ENCODE peak calls at places on chromosomes 1 and 21, in four cellular contexts. N is Panc1; E is CD4-positive, alpha-beta T cell; D is lower lobe of right lung. H is an unnamed sample. For H3K9me3, the result is how much of the 10 kb centered on the place peaks cover.

GRCh38 chr1:57345916-57346315 is 77.9 kb downstream of the DAB1 start:
- DNase-seq in N (no peak), E (no peak), D (no peak), H (no peak)

GRCh38 chr1:18572022-18572920 is 58.4 kb upstream of the PAX7 start:
- DNase-seq in N (no peak), E (no peak), D (no peak), H (no peak)

GRCh38 chr1:154220970-154221814 is 437 bp downstream of the UBAP2L start:
- DNase-seq in N (no peak), E (peak), D (peak), H (peak)

GRCh38 chr1:230589951-230590350 is 52.3 kb upstream of the COG2 start:
- DNase-seq in N (no peak), E (no peak), D (no peak), H (no peak)

GRCh38 chr1:236677641-236678235 is 8.6 kb upstream of the ACTN2 start:
- DNase-seq in N (no peak), E (no peak), D (no peak), H (no peak)

GRCh38 chr21:36099000-36099399 is 29.2 kb downstream of the CBR1 start:
- DNase-seq in N (no peak), E (no peak), D (no peak), H (no peak)

GRCh38 chr1:8420318-8420717 is 102.4 kb downstream of the SLC45A1 start:
- DNase-seq in N (no peak), E (no peak), D (no peak), H (no peak)

GRCh38 chr1:58968360-58968952 is 184.6 kb upstream of the JUN start:
- DNase-seq in N (no peak), E (no peak), D (peak), H (peak)

GRCh38 chr1:221169447-221169889 is 290.2 kb downstream of the HLX start:
- DNase-seq in N (no peak), E (no peak), D (no peak), H (no peak)

GRCh38 chr1:241706257-241706656 is 54.2 kb downstream of the WDR64 start:
- DNase-seq in N (no peak), E (no peak), D (no peak), H (no peak)

GRCh38 chr1:17346046-17346789 is 25.8 kb upstream of the PADI6 start:
- DNase-seq in N (no peak), E (no peak), D (no peak), H (no peak)

GRCh38 chr1:84146375-84147032 is 2.4 kb downstream of the PRKACB start:
- DNase-seq in N (peak), E (no peak), D (no peak), H (no peak)

GRCh38 chr1:9294440-9294773 is 1.7 kb downstream of the SPSB1 start:
- DNase-seq in N (no peak), E (no peak), D (no peak), H (no peak)

GRCh38 chr1:3649342-3650247 is at the start of gene WRAP73:
- DNase-seq in N (peak), E (peak), D (peak), H (peak)
- TF ChIP-seq CTCF in N (no peak), E (no peak), D (peak), H (no peak)

DNA sequence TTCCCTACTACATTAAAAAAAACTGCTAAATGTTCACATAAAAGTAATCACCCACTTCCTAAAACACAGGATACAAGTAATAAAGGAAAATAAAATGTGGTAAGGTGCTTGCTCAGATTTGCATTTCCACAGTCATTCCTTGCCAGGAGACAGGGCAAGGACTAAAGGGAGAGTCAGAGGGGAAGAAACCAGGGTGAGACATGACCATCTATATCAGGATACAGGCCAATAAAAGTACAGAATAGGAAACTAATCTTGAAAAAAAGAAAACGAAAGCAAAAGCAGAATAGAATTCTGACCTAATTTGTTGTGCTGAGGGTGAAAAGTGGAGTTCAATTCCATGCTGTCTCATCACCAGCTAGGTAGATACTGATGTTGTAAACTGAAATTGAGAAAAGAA is 27.3 kb downstream of the JMJD4 start:
- DNase-seq in N (no peak), E (no peak), D (no peak), H (no peak)
- H3K9me3 ChIP-seq in N (under half), E (under half), D (under half), H (under half)

DNA sequence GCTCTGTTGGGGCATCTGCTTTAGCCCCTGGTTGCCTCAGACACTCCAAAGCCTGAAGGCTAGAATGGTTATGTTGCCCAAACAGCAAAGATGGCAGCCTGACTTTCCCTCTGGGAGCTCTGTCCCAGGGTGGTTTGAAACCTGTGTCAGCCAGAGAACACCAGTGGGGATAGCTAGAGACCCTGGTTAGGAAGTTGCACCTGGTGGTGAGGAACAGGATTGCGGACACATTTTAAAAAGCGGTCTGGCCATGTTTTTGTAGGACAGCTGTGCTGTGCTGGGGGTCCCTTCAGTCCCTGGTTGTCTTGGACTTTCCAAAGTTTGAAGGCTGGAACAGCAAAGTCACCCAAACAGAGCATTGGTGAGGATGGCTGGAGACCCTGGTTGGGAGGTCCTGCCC is 87.8 kb downstream of the DNM3 start:
- DNase-seq in N (no peak), E (no peak), D (no peak), H (no peak)
- TF ChIP-seq CTCF in N (no peak), E (no peak), D (no peak), H (peak)

DNA sequence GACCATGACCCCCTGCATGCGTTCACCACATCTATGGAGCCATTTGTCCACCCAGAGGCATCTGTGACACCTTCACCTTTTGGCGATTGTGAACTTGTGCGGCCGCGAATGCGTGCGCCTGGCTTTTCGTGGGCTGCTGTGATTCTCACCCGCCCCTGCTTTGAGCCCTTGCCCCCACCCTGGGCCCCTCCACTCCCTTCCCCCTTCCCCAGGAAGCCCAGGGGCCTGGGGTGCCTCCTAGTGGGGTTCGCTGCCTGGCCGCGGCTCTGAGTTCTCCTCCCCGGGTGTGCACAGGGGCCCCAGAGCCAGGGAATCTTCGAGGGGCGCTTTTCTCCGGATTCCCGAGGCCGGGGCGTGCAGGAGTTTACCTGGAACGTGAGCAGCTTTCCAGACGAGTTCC is 97.9 kb upstream of the ACTRT2 start:
- DNase-seq in N (no peak), E (no peak), D (no peak), H (no peak)
- H3K9me3 ChIP-seq in N (under half), E (under half), D (under half), H (under half)

GRCh38 chr21:44751799-44752636 is 40.6 kb upstream of the TSPEAR start:
- DNase-seq in N (no peak), E (no peak), D (no peak), H (no peak)

GRCh38 chr21:44751186-44751798 is 39.9 kb upstream of the TSPEAR start:
- DNase-seq in N (no peak), E (no peak), D (no peak), H (no peak)

GRCh38 chr21:44750675-44751025 is 39.3 kb upstream of the TSPEAR start:
- DNase-seq in N (no peak), E (no peak), D (no peak), H (no peak)

GRCh38 chr21:44753357-44753756 is 42.0 kb upstream of the TSPEAR start:
- DNase-seq in N (no peak), E (no peak), D (no peak), H (no peak)

GRCh38 chr21:44752701-44753235 is 41.4 kb upstream of the TSPEAR start:
- DNase-seq in N (no peak), E (no peak), D (no peak), H (no peak)
- TF ChIP-seq CTCF in N (no peak), E (no peak), D (no peak), H (no peak)

GRCh38 chr1:247043406-247043805 is 35.2 kb downstream of the ZNF670 start:
- DNase-seq in N (no peak), E (no peak), D (no peak), H (no peak)

GRCh38 chr1:247047260-247047659 is 31.4 kb downstream of the ZNF670 start:
- DNase-seq in N (no peak), E (no peak), D (no peak), H (no peak)

GRCh38 chr1:247047702-247048101 is 30.9 kb downstream of the ZNF670 start:
- DNase-seq in N (no peak), E (no peak), D (no peak), H (no peak)
- H3K9me3 ChIP-seq in N (half or more), E (half or more), D (half or more), H (under half)

DNA sequence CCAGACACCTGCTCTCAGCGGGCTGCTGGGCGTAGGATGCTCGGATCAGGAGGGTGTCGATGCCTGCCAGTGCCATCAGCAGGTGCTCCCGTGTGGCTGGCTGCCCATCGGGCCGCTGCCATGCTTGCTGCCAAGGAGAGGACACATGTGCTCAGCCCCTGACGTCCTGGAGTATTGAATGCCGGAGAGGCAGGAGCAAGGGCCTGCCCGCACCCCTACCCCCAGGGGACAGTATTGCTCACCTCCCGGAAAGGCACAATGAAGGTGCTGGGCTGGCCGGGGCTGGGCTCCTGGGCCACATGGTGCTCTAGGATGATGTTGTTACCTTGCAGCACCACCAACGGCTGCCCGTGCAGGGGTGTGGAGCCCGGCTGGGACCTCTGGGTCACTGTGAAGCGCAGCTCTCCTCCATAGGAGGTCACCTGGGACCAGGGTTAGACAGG is 61.5 kb downstream of the HSPG2 start:
- DNase-seq in N (no peak), E (no peak), D (no peak), H (no peak)
- TF ChIP-seq CTCF in N (no peak), E (no peak), D (no peak), H (no peak)

GRCh38 chr1:3925762-3926161 is 25.7 kb upstream of the C1orf174 start:
- DNase-seq in N (no peak), E (no peak), D (no peak), H (no peak)

GRCh38 chr1:3923378-3924185 is 23.5 kb upstream of the C1orf174 start:
- DNase-seq in N (no peak), E (no peak), D (peak), H (no peak)

GRCh38 chr1:3924186-3924815 is 24.2 kb upstream of the C1orf174 start:
- DNase-seq in N (no peak), E (no peak), D (peak), H (no peak)

GRCh38 chr1:3926956-3927355 is 26.9 kb upstream of the C1orf174 start:
- DNase-seq in N (no peak), E (no peak), D (no peak), H (no peak)

DNA sequence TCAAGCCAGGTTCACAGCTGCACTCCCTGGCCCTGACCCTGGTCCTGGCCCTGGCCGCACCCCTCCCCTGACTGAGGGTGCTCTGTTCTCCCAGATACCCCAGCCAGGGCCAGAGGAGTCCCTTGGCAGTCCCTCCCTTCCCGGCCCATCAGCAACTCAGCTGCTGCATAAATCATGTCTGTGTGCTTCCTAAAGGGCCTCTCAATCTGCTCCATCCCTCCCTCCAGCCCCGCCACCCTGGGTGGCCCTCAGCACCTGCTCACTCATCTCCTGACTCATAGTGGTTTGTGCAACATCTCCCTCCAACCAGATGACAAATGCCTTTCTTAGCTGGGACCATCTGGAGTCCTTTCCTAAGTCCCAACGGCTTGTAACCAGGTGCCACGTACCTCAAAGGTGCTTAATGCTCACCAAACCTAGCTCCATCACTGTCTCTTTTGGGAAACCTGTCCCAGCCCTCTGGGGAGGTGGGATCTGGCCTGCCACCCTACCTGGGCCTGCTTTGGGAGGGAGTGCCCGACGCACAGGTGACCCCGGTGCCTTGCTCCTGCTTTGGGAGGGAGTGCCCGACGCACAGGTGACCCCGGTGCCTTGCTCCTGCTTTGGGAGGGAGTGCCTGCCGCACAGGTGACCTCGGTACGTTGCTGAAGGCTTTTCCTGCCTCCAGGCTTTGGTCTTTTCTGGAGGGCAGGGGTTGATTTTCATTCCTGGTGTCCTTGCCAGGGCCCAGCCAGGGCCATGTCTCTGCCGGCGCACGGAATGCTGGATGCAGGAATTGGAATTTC is 25.0 kb upstream of the C1orf174 start:
- DNase-seq in N (no peak), E (no peak), D (peak), H (no peak)
- H3K9me3 ChIP-seq in N (under half), E (under half), D (under half), H (under half)

DNA sequence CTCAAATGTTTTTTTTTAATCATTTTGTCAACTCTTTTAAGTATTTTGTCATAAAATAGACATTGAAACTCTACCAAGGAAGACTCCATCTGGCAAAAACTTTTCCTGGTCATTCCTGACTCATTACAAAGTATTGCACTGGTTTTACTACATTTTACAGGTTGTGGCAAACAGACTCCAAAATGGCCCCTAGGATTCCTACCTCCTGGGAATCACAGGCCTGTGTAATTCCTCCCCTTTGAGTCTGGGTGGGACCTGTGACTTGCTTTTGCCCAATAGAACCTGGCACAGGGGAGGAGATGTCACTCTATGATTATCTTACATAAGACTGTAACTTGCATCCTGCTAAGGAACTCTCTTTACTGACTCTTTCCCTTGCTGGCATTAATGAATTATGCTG is 123.6 kb upstream of the KCNJ6 start:
- DNase-seq in N (no peak), E (no peak), D (no peak), H (no peak)
- TF ChIP-seq CTCF in N (no peak), E (no peak), D (no peak), H (no peak)

H was measured in BE2C.